ENCODE peak calls at places on chromosomes 16 and 17, in ten cellular contexts. One of them, this sample, is unnamed.

GRCh38 chr17:68302066-68302564 is 10.8 kb downstream of the ARSG start:
- DNase-seq in HL-60: no peak
- DNase-seq in substantia nigra: no peak
- DNase-seq in fibroblast of lung: peak
- DNase-seq in KG1: no peak
- DNase-seq in stimulated activated naive CD8-positive, alpha-beta T cell treated with anti-CD3 and anti-CD28 coated beads, Interleukin-15, amount 100 ng/mL, for 72 hours: no peak
- DNase-seq in PC-9: no peak
- DNase-seq in activated CD4-positive, alpha-beta T cell treated with anti-CD3 and anti-CD28 coated beads, Interleukin-2, amount 10 ng/mL, durations not matched to agents 7 days and 5 days: no peak
- DNase-seq in iPS DF 6.9: no peak
- DNase-seq in stimulated activated CD4-positive, alpha-beta T cell treated with anti-CD3 and anti-CD28 coated beads, Interleukin-2, amount 100 ng/mL, for 24 hours: no peak
- DNase-seq in this sample: no peak

GRCh38 chr16:64711026-64711425 is 410.8 kb downstream of the CDH11 start:
- DNase-seq in HL-60: no peak
- DNase-seq in substantia nigra: no peak
- DNase-seq in fibroblast of lung: peak
- DNase-seq in KG1: no peak
- DNase-seq in stimulated activated naive CD8-positive, alpha-beta T cell treated with anti-CD3 and anti-CD28 coated beads, Interleukin-15, amount 100 ng/mL, for 72 hours: no peak
- DNase-seq in PC-9: no peak
- DNase-seq in activated CD4-positive, alpha-beta T cell treated with anti-CD3 and anti-CD28 coated beads, Interleukin-2, amount 10 ng/mL, durations not matched to agents 7 days and 5 days: no peak
- DNase-seq in iPS DF 6.9: no peak
- DNase-seq in stimulated activated CD4-positive, alpha-beta T cell treated with anti-CD3 and anti-CD28 coated beads, Interleukin-2, amount 100 ng/mL, for 24 hours: no peak
- DNase-seq in this sample: no peak

GRCh38 chr17:6558932-6559752 is 2.8 kb upstream of the PITPNM3 start:
- DNase-seq in HL-60: no peak
- DNase-seq in substantia nigra: no peak
- DNase-seq in fibroblast of lung: no peak
- DNase-seq in KG1: no peak
- DNase-seq in stimulated activated naive CD8-positive, alpha-beta T cell treated with anti-CD3 and anti-CD28 coated beads, Interleukin-15, amount 100 ng/mL, for 72 hours: no peak
- DNase-seq in PC-9: no peak
- DNase-seq in activated CD4-positive, alpha-beta T cell treated with anti-CD3 and anti-CD28 coated beads, Interleukin-2, amount 10 ng/mL, durations not matched to agents 7 days and 5 days: no peak
- DNase-seq in iPS DF 6.9: no peak
- DNase-seq in stimulated activated CD4-positive, alpha-beta T cell treated with anti-CD3 and anti-CD28 coated beads, Interleukin-2, amount 100 ng/mL, for 24 hours: no peak
- DNase-seq in this sample: no peak

GRCh38 chr17:66357037-66357436 is 54.6 kb downstream of the PRKCA start:
- DNase-seq in HL-60: no peak
- DNase-seq in substantia nigra: no peak
- DNase-seq in fibroblast of lung: peak
- DNase-seq in KG1: no peak
- DNase-seq in stimulated activated naive CD8-positive, alpha-beta T cell treated with anti-CD3 and anti-CD28 coated beads, Interleukin-15, amount 100 ng/mL, for 72 hours: no peak
- DNase-seq in PC-9: no peak
- DNase-seq in activated CD4-positive, alpha-beta T cell treated with anti-CD3 and anti-CD28 coated beads, Interleukin-2, amount 10 ng/mL, durations not matched to agents 7 days and 5 days: no peak
- DNase-seq in iPS DF 6.9: no peak
- DNase-seq in stimulated activated CD4-positive, alpha-beta T cell treated with anti-CD3 and anti-CD28 coated beads, Interleukin-2, amount 100 ng/mL, for 24 hours: no peak
- DNase-seq in this sample: no peak

GRCh38 chr17:38922538-38923291 is 2.7 kb upstream of the LASP1NB start:
- DNase-seq in HL-60: no peak
- DNase-seq in substantia nigra: no peak
- DNase-seq in fibroblast of lung: peak
- DNase-seq in KG1: no peak
- DNase-seq in stimulated activated naive CD8-positive, alpha-beta T cell treated with anti-CD3 and anti-CD28 coated beads, Interleukin-15, amount 100 ng/mL, for 72 hours: peak
- DNase-seq in PC-9: peak
- DNase-seq in activated CD4-positive, alpha-beta T cell treated with anti-CD3 and anti-CD28 coated beads, Interleukin-2, amount 10 ng/mL, durations not matched to agents 7 days and 5 days: no peak
- DNase-seq in iPS DF 6.9: no peak
- DNase-seq in stimulated activated CD4-positive, alpha-beta T cell treated with anti-CD3 and anti-CD28 coated beads, Interleukin-2, amount 100 ng/mL, for 24 hours: no peak
- DNase-seq in this sample: no peak

GRCh38 chr17:412211-413015 is 59.8 kb upstream of the RPH3AL start:
- DNase-seq in HL-60: no peak
- DNase-seq in substantia nigra: peak
- DNase-seq in fibroblast of lung: peak
- DNase-seq in KG1: peak
- DNase-seq in stimulated activated naive CD8-positive, alpha-beta T cell treated with anti-CD3 and anti-CD28 coated beads, Interleukin-15, amount 100 ng/mL, for 72 hours: peak
- DNase-seq in PC-9: peak
- DNase-seq in activated CD4-positive, alpha-beta T cell treated with anti-CD3 and anti-CD28 coated beads, Interleukin-2, amount 10 ng/mL, durations not matched to agents 7 days and 5 days: peak
- DNase-seq in iPS DF 6.9: no peak
- DNase-seq in stimulated activated CD4-positive, alpha-beta T cell treated with anti-CD3 and anti-CD28 coated beads, Interleukin-2, amount 100 ng/mL, for 24 hours: peak
- DNase-seq in this sample: no peak

GRCh38 chr16:29306953-29307597 is 99.4 kb downstream of the NPIPB11 start:
- DNase-seq in HL-60: no peak
- DNase-seq in substantia nigra: no peak
- DNase-seq in fibroblast of lung: peak
- DNase-seq in KG1: no peak
- DNase-seq in stimulated activated naive CD8-positive, alpha-beta T cell treated with anti-CD3 and anti-CD28 coated beads, Interleukin-15, amount 100 ng/mL, for 72 hours: no peak
- DNase-seq in PC-9: no peak
- DNase-seq in activated CD4-positive, alpha-beta T cell treated with anti-CD3 and anti-CD28 coated beads, Interleukin-2, amount 10 ng/mL, durations not matched to agents 7 days and 5 days: no peak
- DNase-seq in iPS DF 6.9: no peak
- DNase-seq in stimulated activated CD4-positive, alpha-beta T cell treated with anti-CD3 and anti-CD28 coated beads, Interleukin-2, amount 100 ng/mL, for 24 hours: no peak
- DNase-seq in this sample: no peak

GRCh38 chr17:42760652-42761581 is at the start of gene RAMP2:
- DNase-seq in HL-60: no peak
- DNase-seq in substantia nigra: no peak
- DNase-seq in fibroblast of lung: peak
- DNase-seq in KG1: no peak
- DNase-seq in stimulated activated naive CD8-positive, alpha-beta T cell treated with anti-CD3 and anti-CD28 coated beads, Interleukin-15, amount 100 ng/mL, for 72 hours: no peak
- DNase-seq in PC-9: peak
- DNase-seq in activated CD4-positive, alpha-beta T cell treated with anti-CD3 and anti-CD28 coated beads, Interleukin-2, amount 10 ng/mL, durations not matched to agents 7 days and 5 days: no peak
- DNase-seq in iPS DF 6.9: no peak
- DNase-seq in stimulated activated CD4-positive, alpha-beta T cell treated with anti-CD3 and anti-CD28 coated beads, Interleukin-2, amount 100 ng/mL, for 24 hours: no peak
- DNase-seq in this sample: no peak

GRCh38 chr16:9014389-9014788 is 50.7 kb upstream of the USP7 start:
- DNase-seq in HL-60: no peak
- DNase-seq in substantia nigra: no peak
- DNase-seq in fibroblast of lung: no peak
- DNase-seq in KG1: no peak
- DNase-seq in stimulated activated naive CD8-positive, alpha-beta T cell treated with anti-CD3 and anti-CD28 coated beads, Interleukin-15, amount 100 ng/mL, for 72 hours: no peak
- DNase-seq in PC-9: no peak
- DNase-seq in activated CD4-positive, alpha-beta T cell treated with anti-CD3 and anti-CD28 coated beads, Interleukin-2, amount 10 ng/mL, durations not matched to agents 7 days and 5 days: no peak
- DNase-seq in iPS DF 6.9: no peak
- DNase-seq in stimulated activated CD4-positive, alpha-beta T cell treated with anti-CD3 and anti-CD28 coated beads, Interleukin-2, amount 100 ng/mL, for 24 hours: no peak
- DNase-seq in this sample: no peak

GRCh38 chr17:82663381-82664275 is 15.4 kb upstream of the WDR45B start:
- DNase-seq in HL-60: no peak
- DNase-seq in substantia nigra: no peak
- DNase-seq in fibroblast of lung: no peak
- DNase-seq in KG1: no peak
- DNase-seq in stimulated activated naive CD8-positive, alpha-beta T cell treated with anti-CD3 and anti-CD28 coated beads, Interleukin-15, amount 100 ng/mL, for 72 hours: no peak
- DNase-seq in PC-9: no peak
- DNase-seq in activated CD4-positive, alpha-beta T cell treated with anti-CD3 and anti-CD28 coated beads, Interleukin-2, amount 10 ng/mL, durations not matched to agents 7 days and 5 days: no peak
- DNase-seq in iPS DF 6.9: no peak
- DNase-seq in stimulated activated CD4-positive, alpha-beta T cell treated with anti-CD3 and anti-CD28 coated beads, Interleukin-2, amount 100 ng/mL, for 24 hours: no peak
- DNase-seq in this sample: no peak

GRCh38 chr17:68498479-68499326 is 13.5 kb upstream of the PRKAR1A start:
- DNase-seq in HL-60: peak
- DNase-seq in substantia nigra: no peak
- DNase-seq in fibroblast of lung: no peak
- DNase-seq in KG1: no peak
- DNase-seq in stimulated activated naive CD8-positive, alpha-beta T cell treated with anti-CD3 and anti-CD28 coated beads, Interleukin-15, amount 100 ng/mL, for 72 hours: no peak
- DNase-seq in PC-9: no peak
- DNase-seq in activated CD4-positive, alpha-beta T cell treated with anti-CD3 and anti-CD28 coated beads, Interleukin-2, amount 10 ng/mL, durations not matched to agents 7 days and 5 days: no peak
- DNase-seq in iPS DF 6.9: no peak
- DNase-seq in stimulated activated CD4-positive, alpha-beta T cell treated with anti-CD3 and anti-CD28 coated beads, Interleukin-2, amount 100 ng/mL, for 24 hours: no peak
- DNase-seq in this sample: no peak

GRCh38 chr17:64025732-64026294 is 5.4 kb upstream of the ICAM2 start:
- DNase-seq in HL-60: peak
- DNase-seq in substantia nigra: peak
- DNase-seq in fibroblast of lung: peak
- DNase-seq in KG1: peak
- DNase-seq in stimulated activated naive CD8-positive, alpha-beta T cell treated with anti-CD3 and anti-CD28 coated beads, Interleukin-15, amount 100 ng/mL, for 72 hours: peak
- DNase-seq in PC-9: peak
- DNase-seq in activated CD4-positive, alpha-beta T cell treated with anti-CD3 and anti-CD28 coated beads, Interleukin-2, amount 10 ng/mL, durations not matched to agents 7 days and 5 days: peak
- DNase-seq in iPS DF 6.9: peak
- DNase-seq in stimulated activated CD4-positive, alpha-beta T cell treated with anti-CD3 and anti-CD28 coated beads, Interleukin-2, amount 100 ng/mL, for 24 hours: peak
- DNase-seq in this sample: no peak

GRCh38 chr16:24745791-24746190 is 16.3 kb downstream of the TNRC6A start:
- DNase-seq in HL-60: peak
- DNase-seq in substantia nigra: no peak
- DNase-seq in fibroblast of lung: no peak
- DNase-seq in KG1: no peak
- DNase-seq in stimulated activated naive CD8-positive, alpha-beta T cell treated with anti-CD3 and anti-CD28 coated beads, Interleukin-15, amount 100 ng/mL, for 72 hours: no peak
- DNase-seq in PC-9: no peak
- DNase-seq in activated CD4-positive, alpha-beta T cell treated with anti-CD3 and anti-CD28 coated beads, Interleukin-2, amount 10 ng/mL, durations not matched to agents 7 days and 5 days: no peak
- DNase-seq in iPS DF 6.9: no peak
- DNase-seq in stimulated activated CD4-positive, alpha-beta T cell treated with anti-CD3 and anti-CD28 coated beads, Interleukin-2, amount 100 ng/mL, for 24 hours: no peak
- DNase-seq in this sample: no peak

GRCh38 chr16:1002399-1003161 is 21.0 kb downstream of the SOX8 start:
- DNase-seq in HL-60: no peak
- DNase-seq in substantia nigra: no peak
- DNase-seq in fibroblast of lung: peak
- DNase-seq in KG1: no peak
- DNase-seq in stimulated activated naive CD8-positive, alpha-beta T cell treated with anti-CD3 and anti-CD28 coated beads, Interleukin-15, amount 100 ng/mL, for 72 hours: peak
- DNase-seq in PC-9: peak
- DNase-seq in activated CD4-positive, alpha-beta T cell treated with anti-CD3 and anti-CD28 coated beads, Interleukin-2, amount 10 ng/mL, durations not matched to agents 7 days and 5 days: peak
- DNase-seq in iPS DF 6.9: no peak
- DNase-seq in stimulated activated CD4-positive, alpha-beta T cell treated with anti-CD3 and anti-CD28 coated beads, Interleukin-2, amount 100 ng/mL, for 24 hours: peak
- DNase-seq in this sample: no peak

GRCh38 chr16:6753553-6753952 is 579.1 kb upstream of the RBFOX1 start:
- DNase-seq in HL-60: no peak
- DNase-seq in substantia nigra: no peak
- DNase-seq in fibroblast of lung: no peak
- DNase-seq in KG1: no peak
- DNase-seq in stimulated activated naive CD8-positive, alpha-beta T cell treated with anti-CD3 and anti-CD28 coated beads, Interleukin-15, amount 100 ng/mL, for 72 hours: no peak
- DNase-seq in PC-9: no peak
- DNase-seq in activated CD4-positive, alpha-beta T cell treated with anti-CD3 and anti-CD28 coated beads, Interleukin-2, amount 10 ng/mL, durations not matched to agents 7 days and 5 days: no peak
- DNase-seq in iPS DF 6.9: no peak
- DNase-seq in stimulated activated CD4-positive, alpha-beta T cell treated with anti-CD3 and anti-CD28 coated beads, Interleukin-2, amount 100 ng/mL, for 24 hours: no peak
- DNase-seq in this sample: no peak

GRCh38 chr16:80803341-80804060 is 897 bp downstream of the CDYL2 start:
- DNase-seq in HL-60: no peak
- DNase-seq in substantia nigra: no peak
- DNase-seq in fibroblast of lung: peak
- DNase-seq in KG1: no peak
- DNase-seq in stimulated activated naive CD8-positive, alpha-beta T cell treated with anti-CD3 and anti-CD28 coated beads, Interleukin-15, amount 100 ng/mL, for 72 hours: peak
- DNase-seq in PC-9: no peak
- DNase-seq in activated CD4-positive, alpha-beta T cell treated with anti-CD3 and anti-CD28 coated beads, Interleukin-2, amount 10 ng/mL, durations not matched to agents 7 days and 5 days: peak
- DNase-seq in iPS DF 6.9: no peak
- DNase-seq in stimulated activated CD4-positive, alpha-beta T cell treated with anti-CD3 and anti-CD28 coated beads, Interleukin-2, amount 100 ng/mL, for 24 hours: peak
- DNase-seq in this sample: no peak

GRCh38 chr17:79633937-79634813 is 23.3 kb upstream of the RBFOX3 start:
- DNase-seq in HL-60: no peak
- DNase-seq in substantia nigra: no peak
- DNase-seq in fibroblast of lung: no peak
- DNase-seq in KG1: no peak
- DNase-seq in stimulated activated naive CD8-positive, alpha-beta T cell treated with anti-CD3 and anti-CD28 coated beads, Interleukin-15, amount 100 ng/mL, for 72 hours: peak
- DNase-seq in PC-9: no peak
- DNase-seq in activated CD4-positive, alpha-beta T cell treated with anti-CD3 and anti-CD28 coated beads, Interleukin-2, amount 10 ng/mL, durations not matched to agents 7 days and 5 days: peak
- DNase-seq in iPS DF 6.9: no peak
- DNase-seq in stimulated activated CD4-positive, alpha-beta T cell treated with anti-CD3 and anti-CD28 coated beads, Interleukin-2, amount 100 ng/mL, for 24 hours: peak
- DNase-seq in this sample: no peak

GRCh38 chr17:22202702-22203101 is 510.4 kb downstream of the KCNJ18 start:
- DNase-seq in HL-60: no peak
- DNase-seq in substantia nigra: no peak
- DNase-seq in fibroblast of lung: no peak
- DNase-seq in KG1: no peak
- DNase-seq in stimulated activated naive CD8-positive, alpha-beta T cell treated with anti-CD3 and anti-CD28 coated beads, Interleukin-15, amount 100 ng/mL, for 72 hours: no peak
- DNase-seq in PC-9: no peak
- DNase-seq in activated CD4-positive, alpha-beta T cell treated with anti-CD3 and anti-CD28 coated beads, Interleukin-2, amount 10 ng/mL, durations not matched to agents 7 days and 5 days: no peak
- DNase-seq in iPS DF 6.9: no peak
- DNase-seq in stimulated activated CD4-positive, alpha-beta T cell treated with anti-CD3 and anti-CD28 coated beads, Interleukin-2, amount 100 ng/mL, for 24 hours: no peak
- DNase-seq in this sample: no peak

GRCh38 chr16:48409839-48410610 is 24.8 kb upstream of the SIAH1 start:
- DNase-seq in HL-60: peak
- DNase-seq in substantia nigra: no peak
- DNase-seq in fibroblast of lung: peak
- DNase-seq in KG1: no peak
- DNase-seq in stimulated activated naive CD8-positive, alpha-beta T cell treated with anti-CD3 and anti-CD28 coated beads, Interleukin-15, amount 100 ng/mL, for 72 hours: no peak
- DNase-seq in PC-9: peak
- DNase-seq in activated CD4-positive, alpha-beta T cell treated with anti-CD3 and anti-CD28 coated beads, Interleukin-2, amount 10 ng/mL, durations not matched to agents 7 days and 5 days: no peak
- DNase-seq in iPS DF 6.9: no peak
- DNase-seq in stimulated activated CD4-positive, alpha-beta T cell treated with anti-CD3 and anti-CD28 coated beads, Interleukin-2, amount 100 ng/mL, for 24 hours: no peak
- DNase-seq in this sample: no peak

GRCh38 chr16:66926171-66926570 is 836 bp upstream of the RRAD start:
- DNase-seq in HL-60: no peak
- DNase-seq in substantia nigra: no peak
- DNase-seq in fibroblast of lung: no peak
- DNase-seq in KG1: no peak
- DNase-seq in stimulated activated naive CD8-positive, alpha-beta T cell treated with anti-CD3 and anti-CD28 coated beads, Interleukin-15, amount 100 ng/mL, for 72 hours: no peak
- DNase-seq in PC-9: no peak
- DNase-seq in activated CD4-positive, alpha-beta T cell treated with anti-CD3 and anti-CD28 coated beads, Interleukin-2, amount 10 ng/mL, durations not matched to agents 7 days and 5 days: no peak
- DNase-seq in iPS DF 6.9: no peak
- DNase-seq in stimulated activated CD4-positive, alpha-beta T cell treated with anti-CD3 and anti-CD28 coated beads, Interleukin-2, amount 100 ng/mL, for 24 hours: no peak
- DNase-seq in this sample: no peak

GRCh38 chr17:10120749-10121148 is 77.7 kb downstream of the GAS7 start:
- DNase-seq in HL-60: no peak
- DNase-seq in substantia nigra: no peak
- DNase-seq in fibroblast of lung: no peak
- DNase-seq in KG1: no peak
- DNase-seq in stimulated activated naive CD8-positive, alpha-beta T cell treated with anti-CD3 and anti-CD28 coated beads, Interleukin-15, amount 100 ng/mL, for 72 hours: no peak
- DNase-seq in PC-9: no peak
- DNase-seq in activated CD4-positive, alpha-beta T cell treated with anti-CD3 and anti-CD28 coated beads, Interleukin-2, amount 10 ng/mL, durations not matched to agents 7 days and 5 days: peak
- DNase-seq in iPS DF 6.9: no peak
- DNase-seq in stimulated activated CD4-positive, alpha-beta T cell treated with anti-CD3 and anti-CD28 coated beads, Interleukin-2, amount 100 ng/mL, for 24 hours: no peak
- DNase-seq in this sample: no peak

GRCh38 chr16:830107-830870 is 29.8 kb upstream of the GNG13 start:
- DNase-seq in HL-60: no peak
- DNase-seq in substantia nigra: no peak
- DNase-seq in fibroblast of lung: no peak
- DNase-seq in KG1: no peak
- DNase-seq in stimulated activated naive CD8-positive, alpha-beta T cell treated with anti-CD3 and anti-CD28 coated beads, Interleukin-15, amount 100 ng/mL, for 72 hours: no peak
- DNase-seq in PC-9: no peak
- DNase-seq in activated CD4-positive, alpha-beta T cell treated with anti-CD3 and anti-CD28 coated beads, Interleukin-2, amount 10 ng/mL, durations not matched to agents 7 days and 5 days: no peak
- DNase-seq in iPS DF 6.9: no peak
- DNase-seq in stimulated activated CD4-positive, alpha-beta T cell treated with anti-CD3 and anti-CD28 coated beads, Interleukin-2, amount 100 ng/mL, for 24 hours: no peak
- DNase-seq in this sample: no peak

GRCh38 chr16:14600164-14600563 is 29.9 kb downstream of the PARN start:
- DNase-seq in HL-60: peak
- DNase-seq in substantia nigra: no peak
- DNase-seq in fibroblast of lung: peak
- DNase-seq in KG1: no peak
- DNase-seq in stimulated activated naive CD8-positive, alpha-beta T cell treated with anti-CD3 and anti-CD28 coated beads, Interleukin-15, amount 100 ng/mL, for 72 hours: no peak
- DNase-seq in PC-9: no peak
- DNase-seq in activated CD4-positive, alpha-beta T cell treated with anti-CD3 and anti-CD28 coated beads, Interleukin-2, amount 10 ng/mL, durations not matched to agents 7 days and 5 days: peak
- DNase-seq in iPS DF 6.9: no peak
- DNase-seq in stimulated activated CD4-positive, alpha-beta T cell treated with anti-CD3 and anti-CD28 coated beads, Interleukin-2, amount 100 ng/mL, for 24 hours: no peak
- DNase-seq in this sample: no peak

GRCh38 chr17:78343099-78343432 is 16.8 kb downstream of the SOCS3 start:
- DNase-seq in HL-60: no peak
- DNase-seq in substantia nigra: no peak
- DNase-seq in fibroblast of lung: peak
- DNase-seq in KG1: no peak
- DNase-seq in stimulated activated naive CD8-positive, alpha-beta T cell treated with anti-CD3 and anti-CD28 coated beads, Interleukin-15, amount 100 ng/mL, for 72 hours: no peak
- DNase-seq in PC-9: peak
- DNase-seq in activated CD4-positive, alpha-beta T cell treated with anti-CD3 and anti-CD28 coated beads, Interleukin-2, amount 10 ng/mL, durations not matched to agents 7 days and 5 days: no peak
- DNase-seq in iPS DF 6.9: no peak
- DNase-seq in stimulated activated CD4-positive, alpha-beta T cell treated with anti-CD3 and anti-CD28 coated beads, Interleukin-2, amount 100 ng/mL, for 24 hours: no peak
- DNase-seq in this sample: no peak

GRCh38 chr17:48637323-48638260 is 11.4 kb upstream of the HOXB9 start:
- DNase-seq in HL-60: no peak
- DNase-seq in substantia nigra: no peak
- DNase-seq in fibroblast of lung: peak
- DNase-seq in KG1: no peak
- DNase-seq in stimulated activated naive CD8-positive, alpha-beta T cell treated with anti-CD3 and anti-CD28 coated beads, Interleukin-15, amount 100 ng/mL, for 72 hours: no peak
- DNase-seq in PC-9: no peak
- DNase-seq in activated CD4-positive, alpha-beta T cell treated with anti-CD3 and anti-CD28 coated beads, Interleukin-2, amount 10 ng/mL, durations not matched to agents 7 days and 5 days: no peak
- DNase-seq in iPS DF 6.9: no peak
- DNase-seq in stimulated activated CD4-positive, alpha-beta T cell treated with anti-CD3 and anti-CD28 coated beads, Interleukin-2, amount 100 ng/mL, for 24 hours: no peak
- DNase-seq in this sample: no peak

GRCh38 chr17:42248351-42249179 is 27.6 kb downstream of the STAT5B start:
- DNase-seq in HL-60: peak
- DNase-seq in substantia nigra: peak
- DNase-seq in fibroblast of lung: peak
- DNase-seq in KG1: peak
- DNase-seq in stimulated activated naive CD8-positive, alpha-beta T cell treated with anti-CD3 and anti-CD28 coated beads, Interleukin-15, amount 100 ng/mL, for 72 hours: peak
- DNase-seq in PC-9: no peak
- DNase-seq in activated CD4-positive, alpha-beta T cell treated with anti-CD3 and anti-CD28 coated beads, Interleukin-2, amount 10 ng/mL, durations not matched to agents 7 days and 5 days: peak
- DNase-seq in iPS DF 6.9: no peak
- DNase-seq in stimulated activated CD4-positive, alpha-beta T cell treated with anti-CD3 and anti-CD28 coated beads, Interleukin-2, amount 100 ng/mL, for 24 hours: peak
- DNase-seq in this sample: no peak

GRCh38 chr16:31678649-31679325 is 151.1 kb downstream of the AHSP start:
- DNase-seq in HL-60: no peak
- DNase-seq in substantia nigra: no peak
- DNase-seq in fibroblast of lung: no peak
- DNase-seq in KG1: no peak
- DNase-seq in stimulated activated naive CD8-positive, alpha-beta T cell treated with anti-CD3 and anti-CD28 coated beads, Interleukin-15, amount 100 ng/mL, for 72 hours: no peak
- DNase-seq in PC-9: no peak
- DNase-seq in activated CD4-positive, alpha-beta T cell treated with anti-CD3 and anti-CD28 coated beads, Interleukin-2, amount 10 ng/mL, durations not matched to agents 7 days and 5 days: no peak
- DNase-seq in iPS DF 6.9: no peak
- DNase-seq in stimulated activated CD4-positive, alpha-beta T cell treated with anti-CD3 and anti-CD28 coated beads, Interleukin-2, amount 100 ng/mL, for 24 hours: no peak
- DNase-seq in this sample: no peak

GRCh38 chr17:37824534-37825485 is 80.0 kb upstream of the HNF1B start:
- DNase-seq in HL-60: no peak
- DNase-seq in substantia nigra: no peak
- DNase-seq in fibroblast of lung: peak
- DNase-seq in KG1: no peak
- DNase-seq in stimulated activated naive CD8-positive, alpha-beta T cell treated with anti-CD3 and anti-CD28 coated beads, Interleukin-15, amount 100 ng/mL, for 72 hours: no peak
- DNase-seq in PC-9: peak
- DNase-seq in activated CD4-positive, alpha-beta T cell treated with anti-CD3 and anti-CD28 coated beads, Interleukin-2, amount 10 ng/mL, durations not matched to agents 7 days and 5 days: no peak
- DNase-seq in iPS DF 6.9: peak
- DNase-seq in stimulated activated CD4-positive, alpha-beta T cell treated with anti-CD3 and anti-CD28 coated beads, Interleukin-2, amount 100 ng/mL, for 24 hours: no peak
- DNase-seq in this sample: no peak